ENCODE peak calls at places on chromosomes 4 and X, in six cellular contexts. R is HepG2, J is A549, T is GM12878, U is SK-N-SH, C is K562. K is an unnamed sample.

GRCh38 chrX:42384956-42385355 is 393.0 kb downstream of the PPP1R2C start:
- DNase-seq in R (no peak), J (no peak), T (no peak), U (no peak), C (no peak), K (no peak)

GRCh38 chr4:89101256-89102161 is 9.8 kb upstream of the TIGD2 start:
- DNase-seq in R (no peak), J (no peak), T (peak; percentile 86), U (no peak), C (no peak), K (no peak)

GRCh38 chr4:81375745-81376144 is 96.0 kb downstream of the RASGEF1B start:
- DNase-seq in R (no peak), J (no peak), T (no peak), U (no peak), C (no peak), K (no peak)

GRCh38 chrX:16653424-16653823 is 3.5 kb downstream of the S100G start:
- DNase-seq in R (no peak), J (no peak), T (no peak), U (no peak), C (no peak), K (no peak)

GRCh38 chr4:138162259-138162658 is 79.9 kb downstream of the SLC7A11 start:
- DNase-seq in R (no peak), J (no peak), T (no peak), U (no peak), C (no peak), K (no peak)

GRCh38 chrX:101676571-101676970 is 16.9 kb upstream of the ARMCX2 start:
- DNase-seq in R (no peak), J (no peak), T (no peak), U (no peak), C (no peak), K (no peak)

GRCh38 chr4:40980318-40980883 is 230.6 kb downstream of the NSUN7 start:
- DNase-seq in R (peak; percentile 20), J (no peak), T (no peak), U (no peak), C (no peak), K (no peak)

GRCh38 chrX:107454302-107454701 is 4.8 kb downstream of the FRMPD3 start:
- DNase-seq in R (no peak), J (no peak), T (no peak), U (no peak), C (no peak), K (peak; percentile 2)

GRCh38 chrX:102840871-102841705 is 96.0 kb upstream of the RAB40AL start:
- DNase-seq in R (no peak), J (no peak), T (no peak), U (no peak), C (peak; percentile 33), K (peak; percentile 34)

GRCh38 chr4:11503166-11503565 is 74.5 kb upstream of the HS3ST1 start:
- DNase-seq in R (no peak), J (no peak), T (no peak), U (no peak), C (no peak), K (no peak)

GRCh38 chr4:15913631-15913970 is 24.9 kb downstream of the FGFBP1 start:
- DNase-seq in R (no peak), J (peak; percentile 31), T (no peak), U (no peak), C (no peak), K (peak; percentile 97)

GRCh38 chr4:183971938-183972490 is 66.9 kb downstream of the STOX2 start:
- DNase-seq in R (no peak), J (no peak), T (no peak), U (no peak), C (no peak), K (no peak)

GRCh38 chrX:155026420-155026726 is 271 bp upstream of the FUNDC2 start:
- DNase-seq in R (no peak), J (peak; percentile 72), T (no peak), U (no peak), C (no peak), K (no peak)

GRCh38 chr4:48258845-48259397 is 10.7 kb downstream of the TEC start:
- DNase-seq in R (no peak), J (no peak), T (no peak), U (no peak), C (no peak), K (no peak)
- TF ChIP-seq SMC3 in R (no peak), J (no peak), T (no peak), U (no peak), C (no peak), K (no peak)

DNA sequence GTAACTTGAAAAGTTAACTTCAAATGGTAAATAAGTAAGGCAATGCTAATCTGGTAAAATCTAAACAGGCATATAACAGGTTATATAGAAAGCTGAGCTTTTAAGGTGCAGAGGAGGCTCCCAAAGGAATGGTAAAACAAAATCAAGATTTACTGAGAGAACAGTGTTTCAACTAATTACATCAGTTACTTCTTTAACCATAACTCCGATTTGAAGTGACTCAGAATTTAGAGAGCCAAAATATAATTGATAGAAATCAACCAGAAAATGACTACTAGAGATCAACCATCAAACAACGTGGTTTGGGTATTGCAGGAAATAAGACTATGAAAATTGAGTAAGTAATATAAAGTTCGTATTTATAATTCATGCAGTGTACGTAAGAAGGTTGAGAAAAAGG is 6.9 kb downstream of the G3BP2 start:
- DNase-seq in R (no peak), J (no peak), T (no peak), U (no peak), C (no peak), K (no peak)
- TF ChIP-seq RAD21 in R (no peak), J (no peak), T (no peak), U (no peak), C (no peak), K (no peak)

GRCh38 chr4:156974264-156974663 is 2.7 kb upstream of the PDGFC start:
- DNase-seq in R (no peak), J (no peak), T (no peak), U (no peak), C (no peak), K (peak; percentile 74)
- TF ChIP-seq SMC3 in R (no peak), J (no peak), T (no peak), U (no peak), C (no peak), K (no peak)

GRCh38 chr4:82789377-82789776 is 9.2 kb downstream of the SCD5 start:
- DNase-seq in R (no peak), J (no peak), T (no peak), U (no peak), C (no peak), K (no peak)
- TF ChIP-seq RAD21 in R (no peak), J (no peak), T (no peak), U (no peak), C (no peak), K (no peak)

DNA sequence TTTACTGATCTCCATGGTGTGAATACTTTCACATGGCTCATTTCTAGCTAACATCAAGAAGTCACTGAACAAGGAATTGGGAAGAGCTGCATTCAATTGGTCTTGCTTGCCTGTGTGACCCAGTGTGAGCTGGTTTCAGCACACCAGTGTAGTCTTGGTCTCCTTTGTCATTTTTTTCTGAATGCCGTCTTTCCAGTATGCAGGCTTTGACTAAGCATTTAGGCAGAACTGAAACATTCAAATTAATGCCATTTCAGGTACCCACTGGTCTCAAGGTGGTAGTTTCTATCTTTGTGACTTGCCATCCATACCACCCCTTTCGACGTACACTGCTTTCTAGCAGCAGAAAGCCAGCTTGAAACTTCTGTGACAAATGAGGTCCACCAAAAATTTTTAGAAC is 550.5 kb upstream of the BOD1L1 start:
- DNase-seq in R (no peak), J (no peak), T (peak; percentile 88), U (no peak), C (no peak), K (no peak)
- TF ChIP-seq SMC3 in R (no peak), J (no peak), T (no peak), U (no peak), C (no peak), K (no peak)

GRCh38 chr4:32460972-32461371 is 1740.8 kb downstream of the PCDH7 start:
- DNase-seq in R (no peak), J (no peak), T (no peak), U (no peak), C (no peak), K (no peak)

GRCh38 chr4:32462944-32463343 is 1742.8 kb downstream of the PCDH7 start:
- DNase-seq in R (peak; percentile 22), J (no peak), T (no peak), U (no peak), C (no peak), K (peak; percentile 3)
- TF ChIP-seq RAD21 in R (no peak), J (peak; percentile 25), T (peak; percentile 23), U (peak; percentile 22), C (peak; percentile 39), K (peak; percentile 27)

DNA sequence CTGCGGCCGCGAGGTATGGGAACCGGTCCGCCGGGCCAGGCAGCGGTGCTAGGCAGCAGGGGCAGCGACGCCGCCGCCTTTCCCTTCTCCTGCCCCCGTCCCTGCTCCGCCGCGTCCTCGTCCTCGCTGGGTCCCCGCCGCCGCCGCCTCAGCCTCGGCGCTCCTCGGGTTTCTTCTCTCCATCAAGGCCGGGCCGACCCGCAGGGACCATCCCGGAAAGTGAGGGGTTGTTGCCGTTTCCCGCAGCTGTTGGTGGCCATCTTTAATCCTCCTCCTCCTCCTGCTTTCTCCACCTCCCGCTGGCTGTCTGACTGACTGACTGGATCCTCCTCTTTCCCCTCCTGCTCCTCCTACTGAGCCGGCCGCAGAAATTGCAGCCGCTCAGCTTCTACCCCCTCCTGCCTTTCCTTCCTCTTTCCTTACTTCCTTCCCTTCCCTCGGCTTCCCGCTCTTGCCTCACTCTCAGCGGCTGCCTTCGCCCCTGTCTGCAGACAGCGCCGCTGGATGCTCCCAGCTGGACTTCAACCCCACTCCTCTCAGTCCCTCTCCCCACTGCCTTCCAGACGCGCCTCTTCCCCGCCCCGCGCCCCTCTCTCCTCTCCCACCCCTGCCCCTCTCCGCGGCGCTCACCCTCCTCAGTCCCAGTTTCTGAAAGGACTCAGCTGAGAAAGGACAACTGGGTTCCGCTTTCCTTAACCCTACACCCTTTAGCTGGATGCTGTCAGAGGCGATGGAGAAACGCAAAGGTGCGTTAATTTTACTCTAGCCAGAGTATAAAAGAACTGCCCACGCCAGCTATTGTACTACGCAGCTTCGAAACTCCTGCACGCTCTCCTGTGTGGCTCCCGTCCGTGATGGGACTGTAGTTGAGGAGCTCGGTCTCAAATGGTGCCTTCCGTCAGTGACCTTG is at the start of gene WDFY3:
- DNase-seq in R (peak; percentile 58), J (peak; percentile 82), T (no peak), U (peak; percentile 88), C (peak; percentile 60), K (peak; percentile 89)
- TF ChIP-seq SMC3 in R (no peak), J (no peak), T (no peak), U (no peak), C (no peak), K (no peak)

K was measured in IMR-90.